ENCODE peak calls at places on chromosomes 2 and 18, in seven cellular contexts. One of them, this sample, is unnamed.

GRCh38 chr2:235616846-235617245 is 123.0 kb downstream of the AGAP1 start:
- DNase-seq in ovary: no peak
- DNase-seq in stimulated activated CD8-positive, alpha-beta memory T cell treated with anti-CD3 and anti-CD28 coated beads, Interleukin-15, amount 100 ng/mL, for 24 hours: no peak
- DNase-seq in RPMI7951: no peak
- DNase-seq in head of caudate nucleus: no peak
- DNase-seq in activated CD4-positive, alpha-beta T cell treated with anti-CD3 and anti-CD28 coated beads, Interleukin-2, amount 10 ng/mL, durations not matched to agents 7 days and 5 days: no peak
- DNase-seq in IMR-90: no peak
- DNase-seq in this sample: no peak

GRCh38 chr2:176814740-176815367 is 397.7 kb upstream of the HNRNPA3 start:
- DNase-seq in ovary: no peak
- DNase-seq in stimulated activated CD8-positive, alpha-beta memory T cell treated with anti-CD3 and anti-CD28 coated beads, Interleukin-15, amount 100 ng/mL, for 24 hours: no peak
- DNase-seq in RPMI7951: peak
- DNase-seq in head of caudate nucleus: no peak
- DNase-seq in activated CD4-positive, alpha-beta T cell treated with anti-CD3 and anti-CD28 coated beads, Interleukin-2, amount 10 ng/mL, durations not matched to agents 7 days and 5 days: peak
- DNase-seq in IMR-90: peak
- DNase-seq in this sample: no peak

GRCh38 chr2:24471662-24472061 is 19.4 kb upstream of the NCOA1 start:
- DNase-seq in ovary: no peak
- DNase-seq in stimulated activated CD8-positive, alpha-beta memory T cell treated with anti-CD3 and anti-CD28 coated beads, Interleukin-15, amount 100 ng/mL, for 24 hours: no peak
- DNase-seq in RPMI7951: peak
- DNase-seq in head of caudate nucleus: no peak
- DNase-seq in activated CD4-positive, alpha-beta T cell treated with anti-CD3 and anti-CD28 coated beads, Interleukin-2, amount 10 ng/mL, durations not matched to agents 7 days and 5 days: peak
- DNase-seq in IMR-90: no peak
- DNase-seq in this sample: no peak

GRCh38 chr2:71186973-71187372 is 39.9 kb downstream of the PAIP2B start:
- DNase-seq in ovary: no peak
- DNase-seq in stimulated activated CD8-positive, alpha-beta memory T cell treated with anti-CD3 and anti-CD28 coated beads, Interleukin-15, amount 100 ng/mL, for 24 hours: no peak
- DNase-seq in RPMI7951: no peak
- DNase-seq in head of caudate nucleus: no peak
- DNase-seq in activated CD4-positive, alpha-beta T cell treated with anti-CD3 and anti-CD28 coated beads, Interleukin-2, amount 10 ng/mL, durations not matched to agents 7 days and 5 days: no peak
- DNase-seq in IMR-90: no peak
- DNase-seq in this sample: no peak

GRCh38 chr18:58639751-58640427 is 11.0 kb upstream of the ALPK2 start:
- DNase-seq in ovary: no peak
- DNase-seq in stimulated activated CD8-positive, alpha-beta memory T cell treated with anti-CD3 and anti-CD28 coated beads, Interleukin-15, amount 100 ng/mL, for 24 hours: no peak
- DNase-seq in RPMI7951: peak
- DNase-seq in head of caudate nucleus: no peak
- DNase-seq in activated CD4-positive, alpha-beta T cell treated with anti-CD3 and anti-CD28 coated beads, Interleukin-2, amount 10 ng/mL, durations not matched to agents 7 days and 5 days: no peak
- DNase-seq in IMR-90: peak
- DNase-seq in this sample: no peak

GRCh38 chr2:38546585-38546984 is 56.1 kb downstream of the HNRNPLL start:
- DNase-seq in ovary: no peak
- DNase-seq in stimulated activated CD8-positive, alpha-beta memory T cell treated with anti-CD3 and anti-CD28 coated beads, Interleukin-15, amount 100 ng/mL, for 24 hours: no peak
- DNase-seq in RPMI7951: no peak
- DNase-seq in head of caudate nucleus: no peak
- DNase-seq in activated CD4-positive, alpha-beta T cell treated with anti-CD3 and anti-CD28 coated beads, Interleukin-2, amount 10 ng/mL, durations not matched to agents 7 days and 5 days: no peak
- DNase-seq in IMR-90: no peak
- DNase-seq in this sample: no peak

GRCh38 chr2:200223385-200223784 is 83.1 kb upstream of the SPATS2L start:
- DNase-seq in ovary: no peak
- DNase-seq in stimulated activated CD8-positive, alpha-beta memory T cell treated with anti-CD3 and anti-CD28 coated beads, Interleukin-15, amount 100 ng/mL, for 24 hours: no peak
- DNase-seq in RPMI7951: no peak
- DNase-seq in head of caudate nucleus: no peak
- DNase-seq in activated CD4-positive, alpha-beta T cell treated with anti-CD3 and anti-CD28 coated beads, Interleukin-2, amount 10 ng/mL, durations not matched to agents 7 days and 5 days: no peak
- DNase-seq in IMR-90: peak
- DNase-seq in this sample: no peak

GRCh38 chr2:11835403-11835802 is 89.0 kb downstream of the LPIN1 start:
- DNase-seq in ovary: no peak
- DNase-seq in stimulated activated CD8-positive, alpha-beta memory T cell treated with anti-CD3 and anti-CD28 coated beads, Interleukin-15, amount 100 ng/mL, for 24 hours: no peak
- DNase-seq in RPMI7951: peak
- DNase-seq in head of caudate nucleus: no peak
- DNase-seq in activated CD4-positive, alpha-beta T cell treated with anti-CD3 and anti-CD28 coated beads, Interleukin-2, amount 10 ng/mL, durations not matched to agents 7 days and 5 days: no peak
- DNase-seq in IMR-90: no peak
- DNase-seq in this sample: no peak

GRCh38 chr18:63325086-63325686 is 5.6 kb upstream of the BCL2 start:
- DNase-seq in ovary: no peak
- DNase-seq in stimulated activated CD8-positive, alpha-beta memory T cell treated with anti-CD3 and anti-CD28 coated beads, Interleukin-15, amount 100 ng/mL, for 24 hours: no peak
- DNase-seq in RPMI7951: no peak
- DNase-seq in head of caudate nucleus: no peak
- DNase-seq in activated CD4-positive, alpha-beta T cell treated with anti-CD3 and anti-CD28 coated beads, Interleukin-2, amount 10 ng/mL, durations not matched to agents 7 days and 5 days: no peak
- DNase-seq in IMR-90: no peak
- DNase-seq in this sample: no peak

GRCh38 chr18:77056399-77057015 is 76.1 kb downstream of the MBP start:
- DNase-seq in ovary: no peak
- DNase-seq in stimulated activated CD8-positive, alpha-beta memory T cell treated with anti-CD3 and anti-CD28 coated beads, Interleukin-15, amount 100 ng/mL, for 24 hours: no peak
- DNase-seq in RPMI7951: no peak
- DNase-seq in head of caudate nucleus: no peak
- DNase-seq in activated CD4-positive, alpha-beta T cell treated with anti-CD3 and anti-CD28 coated beads, Interleukin-2, amount 10 ng/mL, durations not matched to agents 7 days and 5 days: no peak
- DNase-seq in IMR-90: no peak
- DNase-seq in this sample: no peak

GRCh38 chr18:3052411-3052758 is 39.4 kb upstream of the LPIN2 start:
- DNase-seq in ovary: no peak
- DNase-seq in stimulated activated CD8-positive, alpha-beta memory T cell treated with anti-CD3 and anti-CD28 coated beads, Interleukin-15, amount 100 ng/mL, for 24 hours: no peak
- DNase-seq in RPMI7951: no peak
- DNase-seq in head of caudate nucleus: no peak
- DNase-seq in activated CD4-positive, alpha-beta T cell treated with anti-CD3 and anti-CD28 coated beads, Interleukin-2, amount 10 ng/mL, durations not matched to agents 7 days and 5 days: no peak
- DNase-seq in IMR-90: no peak
- DNase-seq in this sample: no peak

GRCh38 chr2:70709275-70709674 is 58.7 kb downstream of the ADD2 start:
- DNase-seq in ovary: no peak
- DNase-seq in stimulated activated CD8-positive, alpha-beta memory T cell treated with anti-CD3 and anti-CD28 coated beads, Interleukin-15, amount 100 ng/mL, for 24 hours: no peak
- DNase-seq in RPMI7951: no peak
- DNase-seq in head of caudate nucleus: no peak
- DNase-seq in activated CD4-positive, alpha-beta T cell treated with anti-CD3 and anti-CD28 coated beads, Interleukin-2, amount 10 ng/mL, durations not matched to agents 7 days and 5 days: no peak
- DNase-seq in IMR-90: no peak
- DNase-seq in this sample: no peak

GRCh38 chr18:46481048-46481846 is 175.8 kb downstream of the LOXHD1 start:
- DNase-seq in ovary: no peak
- DNase-seq in stimulated activated CD8-positive, alpha-beta memory T cell treated with anti-CD3 and anti-CD28 coated beads, Interleukin-15, amount 100 ng/mL, for 24 hours: peak
- DNase-seq in RPMI7951: peak
- DNase-seq in head of caudate nucleus: peak
- DNase-seq in activated CD4-positive, alpha-beta T cell treated with anti-CD3 and anti-CD28 coated beads, Interleukin-2, amount 10 ng/mL, durations not matched to agents 7 days and 5 days: peak
- DNase-seq in IMR-90: peak
- DNase-seq in this sample: peak

GRCh38 chr2:27811768-27812167 is 40.2 kb downstream of the MRPL33 start:
- DNase-seq in ovary: no peak
- DNase-seq in stimulated activated CD8-positive, alpha-beta memory T cell treated with anti-CD3 and anti-CD28 coated beads, Interleukin-15, amount 100 ng/mL, for 24 hours: no peak
- DNase-seq in RPMI7951: no peak
- DNase-seq in head of caudate nucleus: no peak
- DNase-seq in activated CD4-positive, alpha-beta T cell treated with anti-CD3 and anti-CD28 coated beads, Interleukin-2, amount 10 ng/mL, durations not matched to agents 7 days and 5 days: no peak
- DNase-seq in IMR-90: peak
- DNase-seq in this sample: no peak

GRCh38 chr2:181454990-181455520 is 2.1 kb upstream of the ITGA4 start:
- DNase-seq in ovary: no peak
- DNase-seq in stimulated activated CD8-positive, alpha-beta memory T cell treated with anti-CD3 and anti-CD28 coated beads, Interleukin-15, amount 100 ng/mL, for 24 hours: no peak
- DNase-seq in RPMI7951: no peak
- DNase-seq in head of caudate nucleus: no peak
- DNase-seq in activated CD4-positive, alpha-beta T cell treated with anti-CD3 and anti-CD28 coated beads, Interleukin-2, amount 10 ng/mL, durations not matched to agents 7 days and 5 days: no peak
- DNase-seq in IMR-90: no peak
- DNase-seq in this sample: no peak

GRCh38 chr2:215917953-215918620 is 95.3 kb downstream of the MREG start:
- DNase-seq in ovary: no peak
- DNase-seq in stimulated activated CD8-positive, alpha-beta memory T cell treated with anti-CD3 and anti-CD28 coated beads, Interleukin-15, amount 100 ng/mL, for 24 hours: no peak
- DNase-seq in RPMI7951: peak
- DNase-seq in head of caudate nucleus: no peak
- DNase-seq in activated CD4-positive, alpha-beta T cell treated with anti-CD3 and anti-CD28 coated beads, Interleukin-2, amount 10 ng/mL, durations not matched to agents 7 days and 5 days: no peak
- DNase-seq in IMR-90: peak
- DNase-seq in this sample: no peak

GRCh38 chr2:79585701-79586428 is 73.0 kb downstream of the CTNNA2 start:
- DNase-seq in ovary: no peak
- DNase-seq in stimulated activated CD8-positive, alpha-beta memory T cell treated with anti-CD3 and anti-CD28 coated beads, Interleukin-15, amount 100 ng/mL, for 24 hours: no peak
- DNase-seq in RPMI7951: peak
- DNase-seq in head of caudate nucleus: no peak
- DNase-seq in activated CD4-positive, alpha-beta T cell treated with anti-CD3 and anti-CD28 coated beads, Interleukin-2, amount 10 ng/mL, durations not matched to agents 7 days and 5 days: no peak
- DNase-seq in IMR-90: peak
- DNase-seq in this sample: no peak

GRCh38 chr2:171400395-171400794 is 33.4 kb downstream of the METTL8 start:
- DNase-seq in ovary: no peak
- DNase-seq in stimulated activated CD8-positive, alpha-beta memory T cell treated with anti-CD3 and anti-CD28 coated beads, Interleukin-15, amount 100 ng/mL, for 24 hours: no peak
- DNase-seq in RPMI7951: no peak
- DNase-seq in head of caudate nucleus: no peak
- DNase-seq in activated CD4-positive, alpha-beta T cell treated with anti-CD3 and anti-CD28 coated beads, Interleukin-2, amount 10 ng/mL, durations not matched to agents 7 days and 5 days: no peak
- DNase-seq in IMR-90: no peak
- DNase-seq in this sample: no peak

GRCh38 chr18:63138469-63139340 is 180.9 kb downstream of the BCL2 start:
- DNase-seq in ovary: no peak
- DNase-seq in stimulated activated CD8-positive, alpha-beta memory T cell treated with anti-CD3 and anti-CD28 coated beads, Interleukin-15, amount 100 ng/mL, for 24 hours: no peak
- DNase-seq in RPMI7951: no peak
- DNase-seq in head of caudate nucleus: no peak
- DNase-seq in activated CD4-positive, alpha-beta T cell treated with anti-CD3 and anti-CD28 coated beads, Interleukin-2, amount 10 ng/mL, durations not matched to agents 7 days and 5 days: peak
- DNase-seq in IMR-90: no peak
- DNase-seq in this sample: no peak

GRCh38 chr18:70289351-70290330 is 796 bp downstream of the SOCS6 start:
- DNase-seq in ovary: peak
- DNase-seq in stimulated activated CD8-positive, alpha-beta memory T cell treated with anti-CD3 and anti-CD28 coated beads, Interleukin-15, amount 100 ng/mL, for 24 hours: no peak
- DNase-seq in RPMI7951: peak
- DNase-seq in head of caudate nucleus: no peak
- DNase-seq in activated CD4-positive, alpha-beta T cell treated with anti-CD3 and anti-CD28 coated beads, Interleukin-2, amount 10 ng/mL, durations not matched to agents 7 days and 5 days: peak
- DNase-seq in IMR-90: peak
- DNase-seq in this sample: peak

GRCh38 chr2:130339885-130340745 is 2.6 kb upstream of the IMP4 start:
- DNase-seq in ovary: no peak
- DNase-seq in stimulated activated CD8-positive, alpha-beta memory T cell treated with anti-CD3 and anti-CD28 coated beads, Interleukin-15, amount 100 ng/mL, for 24 hours: no peak
- DNase-seq in RPMI7951: no peak
- DNase-seq in head of caudate nucleus: no peak
- DNase-seq in activated CD4-positive, alpha-beta T cell treated with anti-CD3 and anti-CD28 coated beads, Interleukin-2, amount 10 ng/mL, durations not matched to agents 7 days and 5 days: no peak
- DNase-seq in IMR-90: no peak
- DNase-seq in this sample: no peak

This sample was measured in midbrain.